ENCODE peak calls at places on chromosomes 7 and 10, in five cellular contexts. V, T, A, Q and J are unnamed samples.

GRCh38 chr7:48097511-48098231 is 8.6 kb downstream of the UPP1 start:
- DNase-seq in V (no peak), Q (no peak), A (no peak), T (no peak), J (no peak)

GRCh38 chr7:23308754-23309153 is 9.6 kb downstream of the MALSU1 start:
- DNase-seq in Q (no peak), A (no peak), T (no peak), V (no peak), J (no peak)

GRCh38 chr7:94912085-94912484 is 4.7 kb downstream of the PPP1R9A start:
- DNase-seq in V (no peak), T (no peak), A (no peak), Q (peak), J (no peak)

GRCh38 chr10:98586096-98586495 is 139.4 kb upstream of the HPS1 start:
- DNase-seq in A (no peak), V (no peak), T (no peak), Q (no peak), J (no peak)

GRCh38 chr7:101402081-101402779 is 39.6 kb downstream of the COL26A1 start:
- DNase-seq in Q (peak), A (no peak), T (peak), V (no peak), J (no peak)

GRCh38 chr10:98477861-98478260 is 31.1 kb upstream of the HPS1 start:
- DNase-seq in T (no peak), V (no peak), A (no peak), Q (no peak), J (no peak)

GRCh38 chr10:132443605-132443997 is 46.6 kb downstream of the PWWP2B start:
- DNase-seq in A (no peak), T (no peak), V (peak), Q (no peak), J (peak)

GRCh38 chr7:29377718-29378117 is 183.1 kb downstream of the CHN2 start:
- DNase-seq in Q (no peak), T (no peak), A (no peak), V (no peak), J (no peak)

GRCh38 chr7:73512018-73512780 is 9.9 kb downstream of the BAZ1B start:
- DNase-seq in V (no peak), Q (no peak), T (no peak), A (no peak), J (no peak)

GRCh38 chr7:22301790-22302189 is 55.2 kb downstream of the RAPGEF5 start:
- DNase-seq in V (no peak), Q (no peak), T (no peak), A (no peak), J (no peak)